ENCODE peak calls at places on chromosomes 1 and 21, in eight cellular contexts. B is PC-9, G is endothelial cell of umbilical vein, P is sigmoid colon, Y is heart left ventricle, H is lower leg skin, S is esophagus muscularis mucosa, V is mucosa of descending colon. O is an unnamed sample.

GRCh38 chr21:33840771-33841170 is 74.8 kb downstream of the ATP5PO start:
- DNase-seq in B (no peak), G (no peak), P (no peak), Y (no peak), H (no peak), S (no peak), V (no peak), O (no peak)

GRCh38 chr1:55696181-55696580 is 481.0 kb upstream of the USP24 start:
- DNase-seq in B (no peak), G (no peak), P (peak; percentile 83), Y (peak; percentile 37), H (peak; percentile 57), S (no peak), V (no peak), O (no peak)

GRCh38 chr1:151255381-151255780 is 847 bp downstream of the PSMD4 start:
- DNase-seq in B (no peak), G (no peak), P (no peak), Y (no peak), H (no peak), S (no peak), V (no peak), O (no peak)

GRCh38 chr1:181806791-181807190 is 254.7 kb downstream of the ZNF648 start:
- DNase-seq in B (no peak), G (no peak), P (no peak), Y (no peak), H (no peak), S (no peak), V (no peak), O (no peak)

GRCh38 chr1:226950875-226951274 is 10.8 kb downstream of the COQ8A start:
- DNase-seq in B (no peak), G (no peak), P (no peak), Y (no peak), H (no peak), S (no peak), V (no peak), O (no peak)

GRCh38 chr1:162235261-162235780 is 141.3 kb downstream of the SPATA46 start:
- DNase-seq in B (no peak), G (no peak), P (no peak), Y (no peak), H (no peak), S (no peak), V (no peak), O (peak; percentile 83)

GRCh38 chr1:201676061-201676644 is 137.2 kb downstream of the NAV1 start:
- DNase-seq in B (peak; percentile 18), G (peak; percentile 34), P (peak; percentile 78), Y (no peak), H (no peak), S (no peak), V (no peak), O (no peak)

GRCh38 chr1:222582099-222582774 is 7.5 kb downstream of the TAF1A start:
- DNase-seq in B (no peak), G (peak; percentile 58), P (no peak), Y (no peak), H (no peak), S (no peak), V (no peak), O (peak; percentile 10)

GRCh38 chr1:220879090-220879508 is at the start of gene HLX:
- DNase-seq in B (peak; percentile 58), G (peak; percentile 89), P (peak; percentile 99), Y (peak; percentile 95), H (peak; percentile 84), S (peak; percentile 98), V (peak; percentile 90), O (peak; percentile 45)

GRCh38 chr1:228767636-228768344 is 32.5 kb downstream of the RHOU start:
- DNase-seq in B (no peak), G (no peak), P (no peak), Y (no peak), H (no peak), S (no peak), V (no peak), O (no peak)

GRCh38 chr1:71785470-71785869 is 496.9 kb downstream of the NEGR1 start:
- DNase-seq in B (no peak), G (peak; percentile 39), P (no peak), Y (no peak), H (no peak), S (no peak), V (no peak), O (no peak)

GRCh38 chr1:103108525-103109150 is 316 bp upstream of the COL11A1 start:
- DNase-seq in B (no peak), G (no peak), P (peak; percentile 61), Y (peak; percentile 24), H (no peak), S (no peak), V (peak; percentile 21), O (no peak)

GRCh38 chr1:103110701-103111100 is 2.4 kb upstream of the COL11A1 start:
- DNase-seq in B (no peak), G (no peak), P (no peak), Y (no peak), H (no peak), S (no peak), V (no peak), O (no peak)

GRCh38 chr1:103109291-103109920 is 1.1 kb upstream of the COL11A1 start:
- DNase-seq in B (no peak), G (no peak), P (no peak), Y (no peak), H (no peak), S (no peak), V (no peak), O (no peak)

GRCh38 chr1:103106426-103107321 is 1.6 kb downstream of the COL11A1 start:
- DNase-seq in B (peak; percentile 5), G (peak; percentile 63), P (peak; percentile 66), Y (peak; percentile 33), H (no peak), S (no peak), V (peak; percentile 17), O (no peak)

GRCh38 chr1:103107696-103108524 is at the start of gene COL11A1:
- DNase-seq in B (no peak), G (no peak), P (no peak), Y (no peak), H (no peak), S (no peak), V (no peak), O (no peak)
- TF ChIP-seq CTCF in B (no peak), G (no peak), P (no peak), Y (no peak), H (no peak), S (no peak), V (no peak), O (no peak)

DNA sequence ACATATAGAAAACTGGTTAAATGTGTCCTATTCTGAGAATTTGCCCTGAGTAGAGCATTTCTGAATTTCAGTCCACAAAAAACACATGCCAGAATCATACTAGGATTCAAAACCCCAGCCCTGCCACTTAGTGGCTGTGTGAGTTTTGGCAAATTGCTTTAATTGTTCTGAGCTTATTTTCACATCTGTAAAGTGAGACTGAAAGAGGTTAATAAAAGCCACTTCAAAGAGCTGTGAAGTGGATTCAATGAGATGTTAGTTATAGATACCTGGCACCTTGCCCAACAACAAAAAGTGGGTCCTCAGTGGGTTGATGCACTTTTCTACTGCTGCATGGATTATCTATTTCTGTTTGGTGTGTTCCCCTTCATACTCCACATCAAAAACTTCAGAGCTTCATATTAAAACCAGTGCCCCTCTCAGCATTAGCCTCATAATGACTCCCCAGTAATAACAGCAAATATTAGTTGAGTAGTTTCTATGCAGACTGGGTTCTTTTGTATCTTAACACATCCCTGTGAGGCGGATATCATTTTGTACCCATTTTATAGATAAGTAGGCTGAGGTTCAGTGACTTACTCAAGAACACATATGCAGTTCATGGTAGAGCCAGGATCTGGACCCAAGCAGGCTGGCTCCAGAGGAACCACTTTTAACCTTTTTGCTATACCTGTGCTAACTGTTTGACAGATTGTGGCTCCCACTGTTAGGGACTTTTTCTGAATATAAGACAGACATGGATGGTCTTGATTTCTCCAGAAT is 14.2 kb upstream of the ADORA3 start:
- DNase-seq in B (no peak), G (no peak), P (no peak), Y (no peak), H (no peak), S (no peak), V (no peak), O (no peak)
- H3K4me3 ChIP-seq in B (no peak overlapping the region), G (no peak overlapping the region), P (no peak overlapping the region), Y (no peak overlapping the region), H (no peak overlapping the region), S (no peak overlapping the region), V (no peak overlapping the region), O (no peak overlapping the region)

GRCh38 chr1:90045853-90046563 is 51.1 kb downstream of the ZNF326 start:
- DNase-seq in B (peak; percentile 7), G (peak; percentile 35), P (no peak), Y (no peak), H (no peak), S (no peak), V (no peak), O (no peak)
- TF ChIP-seq CTCF in B (peak; percentile 88), G (peak; percentile 65), P (no peak), Y (peak; percentile 27), H (no peak), S (peak; percentile 47), V (no peak), O (peak; percentile 68)

GRCh38 chr1:204075116-204075636 is 2.3 kb downstream of the SOX13 start:
- DNase-seq in B (peak; percentile 17), G (no peak), P (no peak), Y (no peak), H (no peak), S (no peak), V (peak; percentile 73), O (no peak)

GRCh38 chr1:204073837-204074273 is 940 bp downstream of the SOX13 start:
- DNase-seq in B (no peak), G (no peak), P (peak; percentile 78), Y (no peak), H (no peak), S (no peak), V (no peak), O (no peak)

GRCh38 chr1:204075890-204076837 is 3.2 kb downstream of the SOX13 start:
- DNase-seq in B (no peak), G (no peak), P (no peak), Y (no peak), H (no peak), S (no peak), V (no peak), O (no peak)

GRCh38 chr1:204072951-204073836 is at the start of gene SOX13:
- DNase-seq in B (peak; percentile 83), G (peak; percentile 86), P (peak; percentile 97), Y (peak; percentile 90), H (peak; percentile 80), S (peak; percentile 95), V (peak; percentile 88), O (peak; percentile 54)

GRCh38 chr1:204074274-204075115 is 1.6 kb downstream of the SOX13 start:
- DNase-seq in B (peak; percentile 47), G (peak; percentile 80), P (peak; percentile 90), Y (peak; percentile 84), H (peak; percentile 41), S (no peak), V (peak; percentile 83), O (no peak)
- H3K4me3 ChIP-seq in B (peak overlapping the region; percentile 96), G (peak overlapping the region; percentile 66), P (peak overlapping the region; percentile 82), Y (peak overlapping the region; percentile 87), H (peak overlapping the region; percentile 58), S (peak overlapping the region; percentile 64), V (peak overlapping the region; percentile 46), O (peak overlapping the region; percentile 76)

GRCh38 chr1:91440845-91441244 is 36.2 kb upstream of the HFM1 start:
- DNase-seq in B (no peak), G (peak; percentile 12), P (no peak), Y (no peak), H (no peak), S (no peak), V (no peak), O (no peak)
- TF ChIP-seq CTCF in B (peak; percentile 66), G (no peak), P (no peak), Y (no peak), H (no peak), S (no peak), V (no peak), O (peak; percentile 13)

O was measured in kidney epithelial cell.